ENCODE peak calls at places on chromosomes 5 and 9, in nine cellular contexts. One of them, this sample, is unnamed.

GRCh38 chr9:99326112-99326916 is 104.2 kb downstream of the SEC61B start:
- DNase-seq in heart right ventricle: no peak
- DNase-seq in lower leg skin: no peak
- DNase-seq in type B pancreatic cell: no peak
- DNase-seq in dorsolateral prefrontal cortex: no peak
- DNase-seq in AG04450: no peak
- DNase-seq in astrocyte of the spinal cord: no peak
- DNase-seq in A549: no peak
- DNase-seq in CD4-positive, alpha-beta T cell: no peak
- DNase-seq in this sample: no peak

GRCh38 chr5:1789838-1790462 is 9.7 kb downstream of the MRPL36 start:
- DNase-seq in heart right ventricle: peak
- DNase-seq in lower leg skin: peak
- DNase-seq in type B pancreatic cell: no peak
- DNase-seq in dorsolateral prefrontal cortex: peak
- DNase-seq in AG04450: peak
- DNase-seq in astrocyte of the spinal cord: peak
- DNase-seq in A549: no peak
- DNase-seq in CD4-positive, alpha-beta T cell: no peak
- DNase-seq in this sample: peak

GRCh38 chr5:115796656-115797055 is 19.8 kb downstream of the CDO1 start:
- DNase-seq in heart right ventricle: no peak
- DNase-seq in lower leg skin: no peak
- DNase-seq in type B pancreatic cell: no peak
- DNase-seq in dorsolateral prefrontal cortex: no peak
- DNase-seq in AG04450: no peak
- DNase-seq in astrocyte of the spinal cord: no peak
- DNase-seq in A549: no peak
- DNase-seq in CD4-positive, alpha-beta T cell: no peak
- DNase-seq in this sample: no peak

GRCh38 chr5:140360681-140361479 is 886 bp downstream of the SLC4A9 start:
- DNase-seq in heart right ventricle: no peak
- DNase-seq in lower leg skin: no peak
- DNase-seq in type B pancreatic cell: no peak
- DNase-seq in dorsolateral prefrontal cortex: no peak
- DNase-seq in AG04450: no peak
- DNase-seq in astrocyte of the spinal cord: no peak
- DNase-seq in A549: no peak
- DNase-seq in CD4-positive, alpha-beta T cell: no peak
- DNase-seq in this sample: no peak

GRCh38 chr5:88407341-88407740 is 138.7 kb upstream of the TMEM161B start:
- DNase-seq in heart right ventricle: no peak
- DNase-seq in lower leg skin: no peak
- DNase-seq in type B pancreatic cell: no peak
- DNase-seq in dorsolateral prefrontal cortex: no peak
- DNase-seq in AG04450: no peak
- DNase-seq in astrocyte of the spinal cord: no peak
- DNase-seq in A549: no peak
- DNase-seq in CD4-positive, alpha-beta T cell: no peak
- DNase-seq in this sample: no peak

GRCh38 chr9:127612993-127613954 is 1.2 kb downstream of the STXBP1 start:
- DNase-seq in heart right ventricle: peak
- DNase-seq in lower leg skin: peak
- DNase-seq in type B pancreatic cell: peak
- DNase-seq in dorsolateral prefrontal cortex: peak
- DNase-seq in AG04450: no peak
- DNase-seq in astrocyte of the spinal cord: peak
- DNase-seq in A549: peak
- DNase-seq in CD4-positive, alpha-beta T cell: peak
- DNase-seq in this sample: peak

GRCh38 chr5:134114886-134115805 is 665 bp downstream of the TCF7 start:
- DNase-seq in heart right ventricle: no peak
- DNase-seq in lower leg skin: no peak
- DNase-seq in type B pancreatic cell: no peak
- DNase-seq in dorsolateral prefrontal cortex: no peak
- DNase-seq in AG04450: no peak
- DNase-seq in astrocyte of the spinal cord: no peak
- DNase-seq in A549: peak
- DNase-seq in CD4-positive, alpha-beta T cell: peak
- DNase-seq in this sample: peak

GRCh38 chr5:5078009-5078897 is 61.9 kb upstream of the ADAMTS16 start:
- DNase-seq in heart right ventricle: no peak
- DNase-seq in lower leg skin: no peak
- DNase-seq in type B pancreatic cell: no peak
- DNase-seq in dorsolateral prefrontal cortex: no peak
- DNase-seq in AG04450: no peak
- DNase-seq in astrocyte of the spinal cord: no peak
- DNase-seq in A549: no peak
- DNase-seq in CD4-positive, alpha-beta T cell: no peak
- DNase-seq in this sample: no peak

GRCh38 chr9:129281506-129282145 is 103.6 kb upstream of the IER5L start:
- DNase-seq in heart right ventricle: no peak
- DNase-seq in lower leg skin: peak
- DNase-seq in type B pancreatic cell: peak
- DNase-seq in dorsolateral prefrontal cortex: peak
- DNase-seq in AG04450: no peak
- DNase-seq in astrocyte of the spinal cord: no peak
- DNase-seq in A549: no peak
- DNase-seq in CD4-positive, alpha-beta T cell: no peak
- DNase-seq in this sample: no peak

GRCh38 chr9:74100042-74100441 is 397.1 kb upstream of the RORB start:
- DNase-seq in heart right ventricle: no peak
- DNase-seq in lower leg skin: no peak
- DNase-seq in type B pancreatic cell: no peak
- DNase-seq in dorsolateral prefrontal cortex: no peak
- DNase-seq in AG04450: no peak
- DNase-seq in astrocyte of the spinal cord: no peak
- DNase-seq in A549: no peak
- DNase-seq in CD4-positive, alpha-beta T cell: no peak
- DNase-seq in this sample: no peak

GRCh38 chr5:143197260-143197656 is 206.2 kb downstream of the NR3C1 start:
- DNase-seq in heart right ventricle: no peak
- DNase-seq in lower leg skin: no peak
- DNase-seq in type B pancreatic cell: no peak
- DNase-seq in dorsolateral prefrontal cortex: no peak
- DNase-seq in AG04450: no peak
- DNase-seq in astrocyte of the spinal cord: no peak
- DNase-seq in A549: no peak
- DNase-seq in CD4-positive, alpha-beta T cell: no peak
- DNase-seq in this sample: no peak

GRCh38 chr5:143198332-143198731 is 205.2 kb downstream of the NR3C1 start:
- DNase-seq in heart right ventricle: no peak
- DNase-seq in lower leg skin: no peak
- DNase-seq in type B pancreatic cell: no peak
- DNase-seq in dorsolateral prefrontal cortex: no peak
- DNase-seq in AG04450: no peak
- DNase-seq in astrocyte of the spinal cord: no peak
- DNase-seq in A549: no peak
- DNase-seq in CD4-positive, alpha-beta T cell: no peak
- DNase-seq in this sample: no peak

GRCh38 chr5:143195496-143195895 is 208.0 kb downstream of the NR3C1 start:
- DNase-seq in heart right ventricle: no peak
- DNase-seq in lower leg skin: no peak
- DNase-seq in type B pancreatic cell: no peak
- DNase-seq in dorsolateral prefrontal cortex: no peak
- DNase-seq in AG04450: no peak
- DNase-seq in astrocyte of the spinal cord: no peak
- DNase-seq in A549: no peak
- DNase-seq in CD4-positive, alpha-beta T cell: no peak
- DNase-seq in this sample: peak

GRCh38 chr5:143194713-143195112 is 208.8 kb downstream of the NR3C1 start:
- DNase-seq in heart right ventricle: no peak
- DNase-seq in lower leg skin: no peak
- DNase-seq in type B pancreatic cell: no peak
- DNase-seq in dorsolateral prefrontal cortex: no peak
- DNase-seq in AG04450: no peak
- DNase-seq in astrocyte of the spinal cord: no peak
- DNase-seq in A549: no peak
- DNase-seq in CD4-positive, alpha-beta T cell: no peak
- DNase-seq in this sample: no peak

DNA sequence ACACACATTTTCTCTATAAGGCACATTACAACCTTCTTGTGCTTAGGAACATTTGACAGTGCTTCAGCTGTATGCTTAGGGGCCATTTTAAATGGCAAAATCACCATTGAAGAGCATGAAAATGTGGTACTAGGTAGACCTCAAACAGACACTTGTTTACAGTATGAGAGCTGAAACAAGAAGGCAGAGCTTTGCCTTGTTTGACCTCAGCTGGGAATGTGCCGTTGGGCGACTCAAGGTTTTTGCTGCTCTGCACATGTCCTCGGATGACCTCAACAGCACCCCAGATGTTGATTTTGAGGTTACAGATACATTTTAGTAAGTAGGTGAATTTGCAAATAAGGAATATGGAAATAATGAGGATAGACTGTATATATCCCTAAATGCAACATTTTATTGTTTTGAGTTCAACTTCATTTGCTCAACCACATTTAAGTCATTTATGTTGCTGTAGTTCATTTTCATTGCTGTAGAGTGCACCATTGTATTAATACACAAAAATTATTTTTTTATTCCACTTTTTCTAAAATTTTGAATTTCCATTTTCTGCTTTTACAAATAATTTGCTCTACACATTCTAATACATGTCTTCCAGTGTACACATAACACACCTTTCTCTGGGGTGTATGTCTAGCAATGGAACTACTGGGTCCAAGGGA is 206.8 kb downstream of the NR3C1 start:
- DNase-seq in heart right ventricle: no peak
- DNase-seq in lower leg skin: no peak
- DNase-seq in type B pancreatic cell: no peak
- DNase-seq in dorsolateral prefrontal cortex: no peak
- DNase-seq in AG04450: no peak
- DNase-seq in astrocyte of the spinal cord: no peak
- DNase-seq in A549: no peak
- DNase-seq in CD4-positive, alpha-beta T cell: no peak
- DNase-seq in this sample: no peak
- TF ChIP-seq CTCF in heart right ventricle: no peak
- TF ChIP-seq CTCF in lower leg skin: no peak
- TF ChIP-seq CTCF in type B pancreatic cell: no peak
- TF ChIP-seq CTCF in dorsolateral prefrontal cortex: no peak
- TF ChIP-seq CTCF in AG04450: no peak
- TF ChIP-seq CTCF in astrocyte of the spinal cord: no peak
- TF ChIP-seq CTCF in A549: no peak
- TF ChIP-seq CTCF in CD4-positive, alpha-beta T cell: no peak
- TF ChIP-seq CTCF in this sample: no peak

GRCh38 chr5:124355928-124356327 is 390.5 kb downstream of the ZNF608 start:
- DNase-seq in heart right ventricle: no peak
- DNase-seq in lower leg skin: no peak
- DNase-seq in type B pancreatic cell: no peak
- DNase-seq in dorsolateral prefrontal cortex: no peak
- DNase-seq in AG04450: no peak
- DNase-seq in astrocyte of the spinal cord: no peak
- DNase-seq in A549: no peak
- DNase-seq in CD4-positive, alpha-beta T cell: no peak
- DNase-seq in this sample: no peak
- TF ChIP-seq CTCF in heart right ventricle: no peak
- TF ChIP-seq CTCF in lower leg skin: no peak
- TF ChIP-seq CTCF in type B pancreatic cell: no peak
- TF ChIP-seq CTCF in dorsolateral prefrontal cortex: no peak
- TF ChIP-seq CTCF in AG04450: no peak
- TF ChIP-seq CTCF in astrocyte of the spinal cord: no peak
- TF ChIP-seq CTCF in A549: no peak
- TF ChIP-seq CTCF in CD4-positive, alpha-beta T cell: no peak
- TF ChIP-seq CTCF in this sample: no peak

GRCh38 chr5:59007460-59008063 is 424.7 kb downstream of the RAB3C start:
- DNase-seq in heart right ventricle: no peak
- DNase-seq in lower leg skin: no peak
- DNase-seq in type B pancreatic cell: no peak
- DNase-seq in dorsolateral prefrontal cortex: no peak
- DNase-seq in AG04450: no peak
- DNase-seq in astrocyte of the spinal cord: peak
- DNase-seq in A549: no peak
- DNase-seq in CD4-positive, alpha-beta T cell: no peak
- DNase-seq in this sample: peak
- TF ChIP-seq CTCF in heart right ventricle: peak
- TF ChIP-seq CTCF in lower leg skin: no peak
- TF ChIP-seq CTCF in type B pancreatic cell: peak
- TF ChIP-seq CTCF in dorsolateral prefrontal cortex: peak
- TF ChIP-seq CTCF in AG04450: peak
- TF ChIP-seq CTCF in astrocyte of the spinal cord: peak
- TF ChIP-seq CTCF in A549: peak
- TF ChIP-seq CTCF in CD4-positive, alpha-beta T cell: peak
- TF ChIP-seq CTCF in this sample: peak

GRCh38 chr5:337565-338130 is 16.1 kb downstream of the AHRR start:
- DNase-seq in heart right ventricle: no peak
- DNase-seq in lower leg skin: peak
- DNase-seq in type B pancreatic cell: no peak
- DNase-seq in dorsolateral prefrontal cortex: no peak
- DNase-seq in AG04450: no peak
- DNase-seq in astrocyte of the spinal cord: peak
- DNase-seq in A549: peak
- DNase-seq in CD4-positive, alpha-beta T cell: no peak
- DNase-seq in this sample: peak
- TF ChIP-seq CTCF in heart right ventricle: peak
- TF ChIP-seq CTCF in lower leg skin: no peak
- TF ChIP-seq CTCF in type B pancreatic cell: peak
- TF ChIP-seq CTCF in dorsolateral prefrontal cortex: no peak
- TF ChIP-seq CTCF in AG04450: peak
- TF ChIP-seq CTCF in astrocyte of the spinal cord: peak
- TF ChIP-seq CTCF in A549: peak
- TF ChIP-seq CTCF in CD4-positive, alpha-beta T cell: no peak
- TF ChIP-seq CTCF in this sample: peak

DNA sequence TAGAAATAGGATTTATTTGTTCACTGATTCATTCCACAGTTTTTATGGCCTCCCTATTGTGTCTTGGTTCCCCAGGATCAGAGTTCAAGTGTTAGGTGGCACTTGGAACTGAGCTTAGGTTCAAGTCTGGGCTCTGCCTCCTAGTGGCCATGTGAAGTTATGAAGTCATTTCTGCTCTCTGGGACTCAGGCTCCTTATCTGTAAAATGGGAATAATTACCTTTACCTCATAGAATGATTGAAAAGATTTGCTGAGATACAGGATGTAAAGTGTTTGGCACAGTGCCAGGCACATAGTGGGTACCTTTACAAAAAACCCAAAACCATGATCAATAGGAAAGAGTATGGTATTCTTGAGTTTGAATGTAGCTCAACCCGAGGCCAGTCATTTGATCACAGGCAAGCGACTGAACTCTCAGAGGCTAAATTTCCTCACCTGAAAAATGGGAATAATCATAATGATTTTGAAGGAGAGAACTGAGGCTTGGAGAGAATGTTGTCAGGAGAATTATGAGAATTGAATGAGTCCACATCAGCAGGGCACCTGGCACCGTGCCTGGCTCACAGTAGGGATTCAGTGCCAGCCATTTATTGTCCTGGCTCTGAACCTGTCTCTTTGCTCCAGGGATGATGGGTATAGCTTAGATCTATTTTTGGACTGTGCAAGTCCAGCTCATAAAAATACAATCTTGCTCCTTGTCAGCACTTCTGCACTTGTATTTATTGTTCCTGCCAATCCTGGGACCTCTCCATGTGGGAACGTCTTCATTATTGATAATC is 10.7 kb downstream of the NSG2 start:
- DNase-seq in heart right ventricle: no peak
- DNase-seq in lower leg skin: no peak
- DNase-seq in type B pancreatic cell: no peak
- DNase-seq in dorsolateral prefrontal cortex: no peak
- DNase-seq in AG04450: no peak
- DNase-seq in astrocyte of the spinal cord: no peak
- DNase-seq in A549: no peak
- DNase-seq in CD4-positive, alpha-beta T cell: no peak
- DNase-seq in this sample: no peak
- TF ChIP-seq CTCF in heart right ventricle: no peak
- TF ChIP-seq CTCF in lower leg skin: no peak
- TF ChIP-seq CTCF in type B pancreatic cell: peak
- TF ChIP-seq CTCF in dorsolateral prefrontal cortex: no peak
- TF ChIP-seq CTCF in AG04450: no peak
- TF ChIP-seq CTCF in astrocyte of the spinal cord: peak
- TF ChIP-seq CTCF in A549: no peak
- TF ChIP-seq CTCF in CD4-positive, alpha-beta T cell: no peak
- TF ChIP-seq CTCF in this sample: no peak

GRCh38 chr9:90420211-90420610 is 222.4 kb downstream of the DIRAS2 start:
- DNase-seq in heart right ventricle: no peak
- DNase-seq in lower leg skin: no peak
- DNase-seq in type B pancreatic cell: no peak
- DNase-seq in dorsolateral prefrontal cortex: no peak
- DNase-seq in AG04450: no peak
- DNase-seq in astrocyte of the spinal cord: no peak
- DNase-seq in A549: no peak
- DNase-seq in CD4-positive, alpha-beta T cell: no peak
- DNase-seq in this sample: no peak
- TF ChIP-seq CTCF in heart right ventricle: no peak
- TF ChIP-seq CTCF in lower leg skin: no peak
- TF ChIP-seq CTCF in type B pancreatic cell: no peak
- TF ChIP-seq CTCF in dorsolateral prefrontal cortex: no peak
- TF ChIP-seq CTCF in AG04450: no peak
- TF ChIP-seq CTCF in astrocyte of the spinal cord: no peak
- TF ChIP-seq CTCF in A549: no peak
- TF ChIP-seq CTCF in CD4-positive, alpha-beta T cell: no peak
- TF ChIP-seq CTCF in this sample: no peak

This sample was measured in RWPE1.